ENCODE peak calls at places on chromosome 15, in four cellular contexts. Q is HCT116, V is GM12878, U is breast epithelium. L is an unnamed sample.

GRCh38 chr15:92599394-92599970 is 56.1 kb downstream of the FAM174B start:
- DNase-seq in U (no peak), Q (no peak), V (no peak), L (no peak)

GRCh38 chr15:79942656-79943481 is 28.1 kb downstream of the BCL2A1 start:
- DNase-seq in Q (no peak), U (no peak), V (no peak), L (no peak)

GRCh38 chr15:88275804-88276203 is 19.3 kb upstream of the NTRK3 start:
- DNase-seq in V (no peak), U (no peak), Q (no peak), L (no peak)

GRCh38 chr15:81152339-81152738 is 18.3 kb downstream of the CFAP161 start:
- DNase-seq in V (no peak), U (no peak), Q (no peak), L (no peak)

GRCh38 chr15:87817553-87817952 is 439.0 kb downstream of the NTRK3 start:
- DNase-seq in Q (no peak), V (no peak), U (no peak), L (no peak)

GRCh38 chr15:66151809-66152208 is 101.7 kb downstream of the MEGF11 start:
- DNase-seq in Q (no peak), V (no peak), U (no peak), L (no peak)

GRCh38 chr15:78087944-78088772 is 4.2 kb upstream of the SH2D7 start:
- DNase-seq in U (no peak), V (no peak), Q (no peak), L (no peak)

GRCh38 chr15:80474224-80474619 is 70.0 kb downstream of the ARNT2 start:
- DNase-seq in V (no peak), Q (no peak), U (no peak), L (no peak)

GRCh38 chr15:80174017-80174746 is 21.4 kb downstream of the FAH start:
- DNase-seq in U (peak), Q (no peak), V (no peak), L (no peak)

GRCh38 chr15:96359772-96360498 is 29.4 kb downstream of the NR2F2 start:
- DNase-seq in V (no peak), U (no peak), Q (no peak), L (no peak)
- TF ChIP-seq POLR2AphosphoS5 in V (no peak), U (no peak), Q (no peak), L (no peak)

DNA sequence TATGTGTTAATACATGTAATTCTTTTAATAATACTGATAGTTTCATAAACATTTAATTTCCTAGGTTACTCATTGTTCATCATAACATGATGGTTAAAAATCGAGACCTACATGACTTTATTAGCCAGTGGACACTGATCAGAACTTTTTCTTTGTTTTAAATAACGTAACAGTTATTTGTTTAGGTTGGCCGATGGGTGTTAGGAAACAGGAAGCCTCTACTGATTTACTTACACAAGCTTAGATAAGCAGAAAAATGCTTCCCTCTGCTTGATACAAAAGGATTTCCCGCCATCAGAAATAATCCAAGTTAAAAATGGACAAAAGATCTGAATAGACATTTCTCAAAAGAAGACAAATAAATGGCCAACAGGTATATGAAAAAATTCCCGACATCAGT is 16.6 kb upstream of the APH1B start:
- DNase-seq in V (no peak), Q (no peak), U (no peak), L (no peak)
- TF ChIP-seq POLR2AphosphoS5 in V (no peak), Q (no peak), U (no peak), L (no peak)

GRCh38 chr15:45347989-45348388 is 30.4 kb downstream of the GATM start:
- DNase-seq in V (no peak), Q (no peak), U (no peak), L (no peak)
- TF ChIP-seq POLR2AphosphoS5 in V (no peak), Q (no peak), U (no peak), L (no peak)

GRCh38 chr15:84749111-84749991 is 959 bp downstream of the ZNF592 start:
- DNase-seq in Q (no peak), U (peak), V (no peak), L (no peak)

GRCh38 chr15:84752195-84752594 is 3.8 kb downstream of the ZNF592 start:
- DNase-seq in V (no peak), U (no peak), Q (no peak), L (no peak)

GRCh38 chr15:84750583-84751092 is 2.2 kb downstream of the ZNF592 start:
- DNase-seq in Q (no peak), U (no peak), V (no peak), L (no peak)

GRCh38 chr15:84748274-84749110 is at the start of gene ZNF592:
- DNase-seq in Q (no peak), U (peak), V (no peak), L (peak)

DNA sequence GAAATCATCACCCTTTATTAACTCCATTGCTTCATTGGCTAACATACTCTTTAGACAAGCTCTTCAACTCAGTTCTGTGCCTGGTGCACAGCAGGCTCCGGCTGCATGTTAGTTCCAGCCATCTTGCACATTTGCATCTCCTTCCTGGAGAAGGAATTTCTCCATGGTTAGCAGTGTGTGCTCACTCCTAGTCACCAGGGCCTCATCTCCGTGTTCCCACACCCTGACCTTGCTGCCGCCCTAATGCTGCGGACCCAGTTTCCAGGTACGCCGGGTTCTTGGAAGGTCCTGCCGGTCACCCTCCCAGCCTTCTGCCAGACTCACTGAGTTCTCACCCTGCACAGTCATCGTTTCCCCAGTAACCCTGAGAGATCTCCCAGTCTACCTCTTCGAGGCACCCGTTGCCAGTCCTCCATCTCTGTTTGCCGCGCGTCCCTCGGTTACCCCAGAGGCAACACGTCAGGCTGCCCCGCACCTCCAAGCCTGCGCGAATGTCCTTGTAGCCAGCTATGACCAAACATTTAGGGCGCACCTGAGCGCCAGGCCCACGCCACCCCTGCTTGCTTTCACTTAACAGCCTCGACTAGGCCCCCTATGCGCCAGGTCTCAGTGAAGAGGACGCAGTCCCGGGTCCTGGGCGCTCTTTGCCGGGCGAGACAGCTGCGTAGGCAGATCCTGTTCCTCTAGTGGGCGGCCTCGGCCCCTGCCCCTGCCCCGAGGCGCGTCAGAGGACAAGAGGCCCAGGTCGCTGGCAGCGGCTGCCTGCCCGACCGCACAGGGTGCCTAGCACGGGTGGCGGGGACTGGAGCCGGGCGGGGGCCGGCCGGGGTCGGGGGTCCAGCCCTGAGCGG is 744 bp upstream of the ZNF592 start:
- DNase-seq in U (peak), V (no peak), Q (no peak), L (peak)
- TF ChIP-seq POLR2AphosphoS5 in U (peak), V (peak), Q (no peak), L (no peak)

GRCh38 chr15:98969126-98969735 is 38.4 kb downstream of the PGPEP1L start:
- DNase-seq in Q (no peak), V (no peak), U (no peak), L (no peak)
- TF ChIP-seq POLR2AphosphoS5 in Q (no peak), V (no peak), U (no peak), L (no peak)

DNA sequence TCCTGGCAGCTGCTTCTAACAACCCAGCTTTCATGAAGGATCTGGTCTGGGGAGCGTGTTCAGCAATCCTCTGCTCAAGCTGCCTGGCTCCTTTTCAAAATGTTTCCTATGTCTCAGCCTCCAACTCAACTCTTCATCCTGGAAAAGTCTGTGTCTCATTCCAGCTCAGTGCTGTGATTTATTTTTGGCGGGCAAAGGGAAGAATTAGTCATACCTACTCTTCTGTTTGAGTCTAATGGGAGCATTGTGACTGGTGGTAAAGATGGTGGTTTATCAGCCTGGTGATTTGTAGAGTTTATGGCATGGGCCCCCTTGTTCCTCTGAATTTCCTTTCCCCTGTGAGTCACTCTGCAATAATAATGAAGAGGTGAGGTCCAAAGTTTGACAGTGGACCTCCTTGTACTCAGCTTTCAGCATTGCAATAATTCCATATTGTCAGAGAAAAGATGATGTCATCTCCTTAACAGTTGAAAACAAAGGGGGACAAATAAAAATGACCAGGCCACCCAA is 204.8 kb upstream of the MCTP2 start:
- DNase-seq in Q (no peak), U (no peak), V (no peak), L (no peak)
- TF ChIP-seq POLR2AphosphoS5 in Q (no peak), U (no peak), V (no peak), L (no peak)

DNA sequence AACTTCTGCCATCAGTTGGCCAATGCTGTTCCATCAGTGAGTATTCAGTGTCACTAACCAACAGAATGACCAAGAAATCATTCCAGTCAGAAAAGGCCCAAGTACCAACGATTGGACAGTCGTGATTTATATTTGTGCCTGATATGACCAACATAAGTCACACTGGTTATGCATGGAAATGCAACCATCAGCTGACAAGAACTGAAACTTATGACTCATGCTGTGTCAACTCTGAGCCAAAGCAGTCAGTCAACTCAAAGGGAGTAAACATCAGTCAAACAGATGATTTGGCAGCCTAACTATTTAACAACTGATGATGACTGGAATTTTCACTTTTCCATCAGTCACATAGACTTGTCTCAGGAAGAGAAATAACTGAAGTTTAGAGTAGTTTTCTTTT is 142.4 kb downstream of the ANXA2 start:
- DNase-seq in U (no peak), Q (peak), V (peak), L (no peak)
- TF ChIP-seq POLR2AphosphoS5 in U (no peak), Q (no peak), V (no peak), L (no peak)